ENCODE peak calls at places on chromosomes 1 and 21, in seven cellular contexts. Y is upper lobe of right lung, C is left ventricle myocardium inferior, Z is sigmoid colon, N is osteoblast, X is PC-3, L is prostate gland. Q is an unnamed sample.

GRCh38 chr1:82819234-82819633 is 1018.5 kb downstream of the ADGRL2 start:
- DNase-seq in C (no peak), Z (no peak), N (no peak), Y (no peak), X (no peak), L (no peak), Q (no peak)

GRCh38 chr1:176033879-176034278 is 173.2 kb downstream of the COP1 start:
- DNase-seq in X (peak; percentile 55), C (no peak), Y (no peak), L (no peak), Z (no peak), N (no peak), Q (no peak)

GRCh38 chr1:10033359-10033845 is 644 bp downstream of the UBE4B start:
- DNase-seq in L (peak; percentile 26), C (no peak), N (no peak), Z (peak; percentile 62), Y (no peak), X (peak; percentile 46), Q (no peak)

GRCh38 chr1:42966688-42967609 is 8.3 kb upstream of the SLC2A1 start:
- DNase-seq in L (peak; percentile 81), Y (no peak), Z (no peak), C (no peak), X (peak; percentile 98), N (peak; percentile 95), Q (no peak)

GRCh38 chr1:204190212-204191211 is 5.8 kb downstream of the KISS1 start:
- DNase-seq in Y (no peak), L (no peak), X (peak; percentile 68), C (no peak), Z (no peak), N (peak; percentile 88), Q (no peak)

GRCh38 chr1:172642970-172643369 is 15.9 kb upstream of the FASLG start:
- DNase-seq in Y (no peak), C (no peak), L (no peak), X (peak; percentile 100), N (no peak), Z (no peak), Q (no peak)

GRCh38 chr1:218459878-218460277 is 114.7 kb downstream of the TGFB2 start:
- DNase-seq in N (peak; percentile 88), Y (no peak), X (peak; percentile 99), L (peak; percentile 36), Z (no peak), C (no peak), Q (no peak)

GRCh38 chr1:239601108-239601507 is 214.7 kb downstream of the CHRM3 start:
- DNase-seq in X (peak; percentile 81), Y (no peak), N (no peak), C (no peak), L (no peak), Z (no peak), Q (no peak)

GRCh38 chr1:209411491-209411929 is 172.0 kb upstream of the CAMK1G start:
- DNase-seq in Y (no peak), Z (no peak), C (no peak), L (peak; percentile 58), X (no peak), N (no peak), Q (no peak)

GRCh38 chr1:202143768-202144509 is 598 bp downstream of the ARL8A start:
- DNase-seq in L (no peak), C (peak; percentile 48), Y (peak; percentile 77), X (no peak), Z (peak; percentile 76), N (peak; percentile 92), Q (no peak)

GRCh38 chr21:31930001-31930400 is 57.2 kb downstream of the HUNK start:
- DNase-seq in Z (no peak), X (no peak), N (no peak), C (no peak), L (no peak), Y (no peak), Q (no peak)

GRCh38 chr1:14993414-14993813 is 160.1 kb upstream of the TMEM51 start:
- DNase-seq in X (no peak), Y (no peak), Z (no peak), C (no peak), L (no peak), N (no peak), Q (no peak)

GRCh38 chr1:14994148-14994547 is 159.4 kb upstream of the TMEM51 start:
- DNase-seq in L (no peak), Y (no peak), C (no peak), X (no peak), N (no peak), Z (no peak), Q (no peak)

GRCh38 chr1:14994841-14995437 is 158.6 kb upstream of the TMEM51 start:
- DNase-seq in X (no peak), Y (no peak), N (no peak), L (peak; percentile 49), Z (no peak), C (no peak), Q (no peak)

GRCh38 chr1:14997646-14998276 is 155.8 kb upstream of the TMEM51 start:
- DNase-seq in C (no peak), Z (no peak), N (no peak), X (no peak), Y (no peak), L (no peak), Q (no peak)

GRCh38 chr1:14996133-14997050 is 157.2 kb upstream of the TMEM51 start:
- DNase-seq in X (peak; percentile 50), Y (no peak), C (no peak), N (peak; percentile 98), Z (no peak), L (no peak), Q (no peak)
- H3K27ac ChIP-seq in X (no peak overlapping the region), Y (no peak overlapping the region), C (no peak overlapping the region), N (peak overlapping the region; percentile 81), Z (peak overlapping the region; percentile 14), L (no peak overlapping the region), Q (no peak overlapping the region)

GRCh38 chr1:88922214-88922613 is 30.8 kb upstream of the GTF2B start:
- DNase-seq in X (peak; percentile 48), Y (no peak), Z (no peak), C (no peak), N (no peak), L (no peak), Q (no peak)
- TF ChIP-seq CTCF in X (peak; percentile 50), Y (no peak), Z (no peak), C (no peak), N (no peak), L (no peak), Q (no peak)

DNA sequence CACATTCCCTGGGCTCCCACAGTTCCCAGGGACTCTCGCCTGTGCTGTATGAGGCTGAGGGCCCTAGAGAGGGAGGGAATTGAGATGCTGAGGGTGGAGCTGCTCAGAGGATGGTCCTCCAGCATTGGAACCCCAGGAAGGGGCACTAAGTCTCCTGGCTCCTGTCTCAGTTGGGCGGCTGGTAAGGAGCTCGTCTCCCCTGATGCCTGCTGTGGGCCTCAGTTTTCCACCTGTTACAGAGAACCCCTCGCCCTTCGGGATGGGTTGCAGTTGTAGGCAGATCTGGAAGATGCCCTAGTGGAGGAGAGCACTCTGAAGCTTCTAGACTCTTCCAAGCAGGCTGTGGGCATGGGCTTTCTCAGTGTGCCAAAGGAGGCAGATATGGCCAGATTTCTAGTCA is 647 bp upstream of the MYBPH start:
- DNase-seq in X (no peak), C (no peak), Y (no peak), Z (no peak), N (no peak), L (no peak), Q (no peak)
- H3K4me1 ChIP-seq in X (peaks cover 13% of the 10 kb centered on the region), C (no peaks in the 10 kb centered on the region), Y (peaks cover 12% of the 10 kb centered on the region), Z (no peaks in the 10 kb centered on the region), N (peaks cover 36% of the 10 kb centered on the region), L (no peaks in the 10 kb centered on the region), Q (no peaks in the 10 kb centered on the region)

GRCh38 chr1:212864201-212864600 is 6.1 kb downstream of the FLVCR1 start:
- DNase-seq in N (no peak), Z (no peak), C (no peak), Y (no peak), L (no peak), X (no peak), Q (no peak)
- H3K27ac ChIP-seq in N (no peak overlapping the region), Z (no peak overlapping the region), C (no peak overlapping the region), Y (no peak overlapping the region), L (no peak overlapping the region), X (no peak overlapping the region), Q (no peak overlapping the region)